ENCODE peak calls at places on chromosomes 16 and 17, in four cellular contexts. One of them, this sample, is unnamed. For H3K36me3 and H3K9me3, the result is how much of the 10 kb centered on the place peaks cover.

GRCh38 chr16:64152010-64152767 is 969.7 kb downstream of the CDH11 start:
- DNase-seq in OCI-LY7: no peak
- DNase-seq in testis: no peak
- DNase-seq in WERI-Rb-1: no peak
- DNase-seq in this sample: no peak

GRCh38 chr16:28292731-28293588 is 635 bp downstream of the SBK1 start:
- DNase-seq in OCI-LY7: no peak
- DNase-seq in testis: no peak
- DNase-seq in WERI-Rb-1: peak
- DNase-seq in this sample: no peak

GRCh38 chr17:17115620-17116019 is 73.4 kb downstream of the MPRIP start:
- DNase-seq in OCI-LY7: no peak
- DNase-seq in testis: no peak
- DNase-seq in WERI-Rb-1: no peak
- DNase-seq in this sample: no peak

GRCh38 chr16:87047221-87048037 is 269.8 kb downstream of the C16orf95 start:
- DNase-seq in OCI-LY7: no peak
- DNase-seq in testis: no peak
- DNase-seq in WERI-Rb-1: peak
- DNase-seq in this sample: no peak

GRCh38 chr16:86965840-86966239 is 351.4 kb downstream of the C16orf95 start:
- DNase-seq in OCI-LY7: no peak
- DNase-seq in testis: no peak
- DNase-seq in WERI-Rb-1: no peak
- DNase-seq in this sample: no peak

GRCh38 chr17:41326173-41327145 is 10.9 kb upstream of the KRTAP17-1 start:
- DNase-seq in OCI-LY7: no peak
- DNase-seq in testis: no peak
- DNase-seq in WERI-Rb-1: no peak
- DNase-seq in this sample: no peak

GRCh38 chr17:50845260-50846147 is 10.1 kb downstream of the WFIKKN2 start:
- DNase-seq in OCI-LY7: no peak
- DNase-seq in testis: no peak
- DNase-seq in WERI-Rb-1: no peak
- DNase-seq in this sample: no peak

GRCh38 chr16:68264128-68265077 is at the start of gene SLC7A6:
- DNase-seq in OCI-LY7: peak
- DNase-seq in testis: peak
- DNase-seq in WERI-Rb-1: peak
- DNase-seq in this sample: peak

GRCh38 chr17:21376835-21377690 is 906 bp downstream of the KCNJ12 start:
- DNase-seq in OCI-LY7: no peak
- DNase-seq in testis: peak
- DNase-seq in WERI-Rb-1: no peak
- DNase-seq in this sample: no peak

GRCh38 chr16:22728167-22728836 is 85.7 kb upstream of the HS3ST2 start:
- DNase-seq in OCI-LY7: no peak
- DNase-seq in testis: no peak
- DNase-seq in WERI-Rb-1: peak
- DNase-seq in this sample: no peak

GRCh38 chr17:69609495-69610315 is 195.2 kb downstream of the MAP2K6 start:
- DNase-seq in OCI-LY7: no peak
- DNase-seq in testis: peak
- DNase-seq in WERI-Rb-1: peak
- DNase-seq in this sample: no peak

GRCh38 chr17:921161-921560 is 58.4 kb downstream of the NXN start:
- DNase-seq in OCI-LY7: no peak
- DNase-seq in testis: no peak
- DNase-seq in WERI-Rb-1: no peak
- DNase-seq in this sample: peak

GRCh38 chr17:27747462-27748359 is 52.6 kb downstream of the NOS2 start:
- DNase-seq in OCI-LY7: no peak
- DNase-seq in testis: no peak
- DNase-seq in WERI-Rb-1: no peak
- DNase-seq in this sample: no peak

GRCh38 chr16:4917117-4917516 is 19.8 kb downstream of the PPL start:
- DNase-seq in OCI-LY7: no peak
- DNase-seq in testis: no peak
- DNase-seq in WERI-Rb-1: no peak
- DNase-seq in this sample: no peak

GRCh38 chr16:19488213-19488640 is 33.7 kb downstream of the GDE1 start:
- DNase-seq in OCI-LY7: no peak
- DNase-seq in testis: no peak
- DNase-seq in WERI-Rb-1: no peak
- DNase-seq in this sample: no peak

GRCh38 chr16:861446-861845 is 60.9 kb upstream of the GNG13 start:
- DNase-seq in OCI-LY7: no peak
- DNase-seq in testis: no peak
- DNase-seq in WERI-Rb-1: no peak
- DNase-seq in this sample: no peak

GRCh38 chr17:17342242-17342945 is 39.2 kb downstream of the NT5M start:
- DNase-seq in OCI-LY7: no peak
- DNase-seq in testis: no peak
- DNase-seq in WERI-Rb-1: no peak
- DNase-seq in this sample: no peak

GRCh38 chr17:7841309-7841621 is 7.2 kb downstream of the KDM6B start:
- DNase-seq in OCI-LY7: no peak
- DNase-seq in testis: no peak
- DNase-seq in WERI-Rb-1: no peak
- DNase-seq in this sample: no peak

GRCh38 chr16:83095926-83096692 is 469.3 kb downstream of the CDH13 start:
- DNase-seq in OCI-LY7: no peak
- DNase-seq in testis: no peak
- DNase-seq in WERI-Rb-1: no peak
- DNase-seq in this sample: no peak

GRCh38 chr17:79749156-79749815 is 18.5 kb downstream of the ENPP7 start:
- DNase-seq in OCI-LY7: no peak
- DNase-seq in testis: no peak
- DNase-seq in WERI-Rb-1: no peak
- DNase-seq in this sample: no peak

GRCh38 chr16:9647981-9648701 is 534.1 kb downstream of the GRIN2A start:
- DNase-seq in OCI-LY7: peak
- DNase-seq in testis: peak
- DNase-seq in WERI-Rb-1: peak
- DNase-seq in this sample: no peak

GRCh38 chr16:89712476-89712805 is 8.3 kb downstream of the VPS9D1 start:
- DNase-seq in OCI-LY7: peak
- DNase-seq in testis: no peak
- DNase-seq in WERI-Rb-1: no peak
- DNase-seq in this sample: no peak

GRCh38 chr17:10271004-10271620 is 72.7 kb upstream of the GAS7 start:
- DNase-seq in OCI-LY7: no peak
- DNase-seq in testis: no peak
- DNase-seq in WERI-Rb-1: no peak
- DNase-seq in this sample: no peak

GRCh38 chr16:54923988-54924387 is 6.7 kb upstream of the IRX5 start:
- DNase-seq in OCI-LY7: no peak
- DNase-seq in testis: no peak
- DNase-seq in WERI-Rb-1: no peak
- DNase-seq in this sample: no peak

GRCh38 chr16:57753448-57754353 is 18.1 kb downstream of the KATNB1 start:
- DNase-seq in OCI-LY7: no peak
- DNase-seq in testis: no peak
- DNase-seq in WERI-Rb-1: no peak
- DNase-seq in this sample: no peak

GRCh38 chr16:57756424-57757325 is 21.1 kb downstream of the KATNB1 start:
- DNase-seq in OCI-LY7: no peak
- DNase-seq in testis: no peak
- DNase-seq in WERI-Rb-1: no peak
- DNase-seq in this sample: no peak

GRCh38 chr16:57754354-57755060 is 18.9 kb downstream of the KATNB1 start:
- DNase-seq in OCI-LY7: no peak
- DNase-seq in testis: no peak
- DNase-seq in WERI-Rb-1: peak
- DNase-seq in this sample: no peak

GRCh38 chr16:57755726-57756423 is 20.3 kb downstream of the KATNB1 start:
- DNase-seq in OCI-LY7: no peak
- DNase-seq in testis: no peak
- DNase-seq in WERI-Rb-1: no peak
- DNase-seq in this sample: no peak

GRCh38 chr16:57755061-57755684 is 19.6 kb downstream of the KATNB1 start:
- DNase-seq in OCI-LY7: no peak
- DNase-seq in testis: no peak
- DNase-seq in WERI-Rb-1: no peak
- DNase-seq in this sample: no peak
- H3K36me3 ChIP-seq in OCI-LY7: under half
- H3K36me3 ChIP-seq in testis: under half
- H3K36me3 ChIP-seq in WERI-Rb-1: half or more
- H3K36me3 ChIP-seq in this sample: half or more

DNA sequence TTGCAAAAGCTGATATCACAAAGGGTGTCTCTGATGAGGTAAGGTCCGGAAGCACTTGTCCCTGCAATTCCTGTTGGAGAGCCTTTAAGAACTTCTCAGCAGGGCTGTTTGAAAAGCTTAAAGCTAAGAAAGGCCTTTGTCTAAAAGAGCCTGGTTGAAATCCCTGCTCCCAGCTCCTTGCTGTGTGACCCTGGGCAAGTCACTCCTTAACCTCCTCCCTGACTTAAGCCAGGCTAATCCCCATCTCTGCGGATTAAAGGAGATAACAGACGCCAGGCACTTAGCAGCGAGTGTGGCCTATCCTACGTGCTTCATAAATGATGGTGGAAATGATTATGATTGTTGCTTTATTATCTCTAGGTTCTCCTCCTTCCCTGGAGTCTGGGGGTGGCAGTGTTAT is 368.0 kb upstream of the RBFOX1 start:
- DNase-seq in OCI-LY7: no peak
- DNase-seq in testis: no peak
- DNase-seq in WERI-Rb-1: peak
- DNase-seq in this sample: no peak
- H3K9me3 ChIP-seq in OCI-LY7: under half
- H3K9me3 ChIP-seq in testis: under half
- H3K9me3 ChIP-seq in WERI-Rb-1: under half
- H3K9me3 ChIP-seq in this sample: under half

GRCh38 chr16:3596101-3596861 is 15.1 kb downstream of the SLX4 start:
- DNase-seq in OCI-LY7: no peak
- DNase-seq in testis: no peak
- DNase-seq in WERI-Rb-1: no peak
- DNase-seq in this sample: no peak
- TF ChIP-seq CTCF in OCI-LY7: no peak
- TF ChIP-seq CTCF in testis: no peak
- TF ChIP-seq CTCF in WERI-Rb-1: no peak
- TF ChIP-seq CTCF in this sample: no peak

DNA sequence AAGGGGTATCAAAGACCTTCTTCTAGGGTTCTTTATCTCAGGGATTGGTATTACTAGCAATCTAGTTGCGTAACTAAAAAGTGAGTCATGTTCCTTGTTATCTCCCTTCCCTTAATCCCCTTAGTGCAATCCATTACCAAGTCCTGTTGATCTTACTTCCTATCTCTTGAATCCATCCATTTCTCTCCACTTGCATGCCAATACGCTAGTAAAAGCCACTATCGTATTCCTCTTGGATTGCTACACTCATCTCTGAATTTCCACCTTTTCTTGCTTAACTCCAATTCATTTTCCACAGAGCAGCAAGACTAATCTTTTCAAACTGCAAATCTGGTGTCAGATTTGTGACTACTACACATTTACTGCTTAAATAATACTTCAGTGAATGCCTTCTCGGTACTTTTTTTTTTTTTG is 1.8 kb upstream of the ADAT1 start:
- DNase-seq in OCI-LY7: no peak
- DNase-seq in testis: no peak
- DNase-seq in WERI-Rb-1: no peak
- DNase-seq in this sample: no peak
- H3K36me3 ChIP-seq in OCI-LY7: half or more
- H3K36me3 ChIP-seq in testis: under half
- H3K36me3 ChIP-seq in WERI-Rb-1: half or more
- H3K36me3 ChIP-seq in this sample: under half